ENCODE peak calls at places on chromosome 11, in five cellular contexts. C is activated CD4-positive, alpha-beta T cell treated with anti-CD3 and anti-CD28 coated beads for 48 hours; V is activated effector memory CD4-positive, alpha-beta T cell treated with anti-CD3 and anti-CD28 coated beads, Interleukin-2, amount 50 U/mL, for 16 hours; I is stimulated activated CD4-positive, alpha-beta T cell treated with anti-CD3 and anti-CD28 coated beads, Interleukin-12 subunit alpha, Interleukin-12 subunit beta, amount 100 ng/mL, for 48 hours; L is fibroblast of mammary gland. J is an unnamed sample.
A peak's percentile ranks its signal among the peaks of the same experiment; 100 is the strongest.

GRCh38 chr11:103651341-103651998 is 385.0 kb upstream of the DDI1 start:
- DNase-seq in C (no peak), V (no peak), I (no peak), L (no peak), J (no peak)

GRCh38 chr11:62542750-62543567 is 3.6 kb downstream of the AHNAK start:
- DNase-seq in C (peak; percentile 82), L (peak; percentile 86), I (peak; percentile 73), V (peak; percentile 91), J (peak; percentile 49)

GRCh38 chr11:2929880-2930704 is 872 bp upstream of the PHLDA2 start:
- DNase-seq in I (no peak), V (peak; percentile 78), L (peak; percentile 62), C (peak; percentile 59), J (peak; percentile 36)

GRCh38 chr11:46264976-46265375 is 12.5 kb upstream of the CREB3L1 start:
- DNase-seq in I (no peak), C (no peak), L (no peak), V (no peak), J (no peak)

GRCh38 chr11:66545701-66546367 is at the start of gene ZDHHC24:
- DNase-seq in L (peak; percentile 95), V (peak; percentile 95), C (peak; percentile 95), I (peak; percentile 89), J (peak; percentile 95)

GRCh38 chr11:60771879-60772525 is 13.1 kb upstream of the MS4A10 start:
- DNase-seq in C (no peak), L (peak; percentile 9), I (no peak), V (peak; percentile 33), J (peak; percentile 43)

GRCh38 chr11:118401880-118402590 is 629 bp downstream of the ATP5MG start:
- DNase-seq in I (no peak), L (peak; percentile 82), V (no peak), C (no peak), J (peak; percentile 99)

GRCh38 chr11:44110231-44110679 is 14.8 kb downstream of the EXT2 start:
- DNase-seq in C (peak; percentile 68), I (peak; percentile 62), L (peak; percentile 55), V (peak; percentile 78), J (peak; percentile 39)

GRCh38 chr11:85886089-85887056 is 31.2 kb downstream of the CCDC83 start:
- DNase-seq in I (no peak), L (peak; percentile 57), C (no peak), V (no peak), J (peak; percentile 77)

GRCh38 chr11:35192347-35192746 is 53.4 kb downstream of the CD44 start:
- DNase-seq in I (no peak), C (no peak), V (no peak), L (peak; percentile 43), J (peak; percentile 55)

GRCh38 chr11:2578006-2578933 is 121.5 kb downstream of the KCNQ1OT1 start:
- DNase-seq in I (no peak), L (no peak), C (no peak), V (peak; percentile 61), J (no peak)

GRCh38 chr11:111602865-111603632 is 800 bp downstream of the SIK2 start:
- DNase-seq in V (no peak), L (peak; percentile 52), I (no peak), C (no peak), J (peak; percentile 56)

GRCh38 chr11:130999992-131000770 is 83.9 kb upstream of the SNX19 start:
- DNase-seq in V (no peak), C (no peak), I (no peak), L (peak; percentile 97), J (peak; percentile 74)

GRCh38 chr11:117919326-117920275 is 9.6 kb downstream of the TMPRSS13 start:
- DNase-seq in I (no peak), C (peak; percentile 39), V (peak; percentile 49), L (peak; percentile 10), J (no peak)

GRCh38 chr11:40388097-40388818 is 1071.2 kb downstream of the LRRC4C start:
- DNase-seq in L (peak; percentile 81), I (no peak), V (no peak), C (no peak), J (peak; percentile 2)

GRCh38 chr11:9120659-9121350 is 29.4 kb upstream of the SCUBE2 start:
- DNase-seq in V (no peak), I (no peak), L (no peak), C (no peak), J (no peak)

GRCh38 chr11:119832536-119832935 is 103.5 kb upstream of the NECTIN1 start:
- DNase-seq in C (no peak), I (no peak), L (peak; percentile 65), V (no peak), J (peak; percentile 3)

GRCh38 chr11:27482793-27483192 is 10.2 kb upstream of the LGR4 start:
- DNase-seq in I (no peak), V (no peak), C (no peak), L (no peak), J (peak; percentile 64)

GRCh38 chr11:47176328-47177228 is at the start of gene ARFGAP2:
- DNase-seq in V (peak; percentile 99), I (peak; percentile 87), L (peak; percentile 91), C (peak; percentile 97), J (peak; percentile 93)

GRCh38 chr11:2470495-2470894 is 25.7 kb downstream of the KCNQ1 start:
- DNase-seq in C (no peak), L (no peak), V (peak; percentile 3), I (no peak), J (no peak)

GRCh38 chr11:130677486-130678153 is 229.2 kb downstream of the ADAMTS15 start:
- DNase-seq in V (no peak), C (no peak), L (no peak), I (no peak), J (peak; percentile 98)